ENCODE peak calls at places on chromosomes 5 and 9, in six cellular contexts. One of them, this sample, is unnamed.

GRCh38 chr5:144742376-144742775 is 571.7 kb downstream of the KCTD16 start:
- DNase-seq in fibroblast of mammary gland: no peak
- DNase-seq in SK-N-SH: no peak
- DNase-seq in cardiac fibroblast: no peak
- DNase-seq in CD8-positive, alpha-beta T cell: no peak
- DNase-seq in AG09309: no peak
- DNase-seq in this sample: no peak

GRCh38 chr9:136833381-136834142 is 8.7 kb upstream of the AJM1 start:
- DNase-seq in fibroblast of mammary gland: no peak
- DNase-seq in SK-N-SH: no peak
- DNase-seq in cardiac fibroblast: no peak
- DNase-seq in CD8-positive, alpha-beta T cell: no peak
- DNase-seq in AG09309: no peak
- DNase-seq in this sample: no peak

GRCh38 chr9:86488794-86489193 is 134.6 kb upstream of the TUT7 start:
- DNase-seq in fibroblast of mammary gland: no peak
- DNase-seq in SK-N-SH: no peak
- DNase-seq in cardiac fibroblast: no peak
- DNase-seq in CD8-positive, alpha-beta T cell: no peak
- DNase-seq in AG09309: no peak
- DNase-seq in this sample: no peak

GRCh38 chr5:141637266-141637692 is 482 bp downstream of the RELL2 start:
- DNase-seq in fibroblast of mammary gland: no peak
- DNase-seq in SK-N-SH: peak; percentile 86
- DNase-seq in cardiac fibroblast: no peak
- DNase-seq in CD8-positive, alpha-beta T cell: peak; percentile 49
- DNase-seq in AG09309: no peak
- DNase-seq in this sample: no peak

GRCh38 chr5:57172466-57172961 is 1.3 kb upstream of the GPBP1 start:
- DNase-seq in fibroblast of mammary gland: no peak
- DNase-seq in SK-N-SH: peak; percentile 43
- DNase-seq in cardiac fibroblast: peak; percentile 41
- DNase-seq in CD8-positive, alpha-beta T cell: peak; percentile 21
- DNase-seq in AG09309: no peak
- DNase-seq in this sample: no peak

GRCh38 chr9:124212381-124213050 is 45.2 kb upstream of the NEK6 start:
- DNase-seq in fibroblast of mammary gland: peak; percentile 81
- DNase-seq in SK-N-SH: no peak
- DNase-seq in cardiac fibroblast: peak; percentile 73
- DNase-seq in CD8-positive, alpha-beta T cell: no peak
- DNase-seq in AG09309: no peak
- DNase-seq in this sample: no peak

GRCh38 chr9:135283621-135284020 is 196.0 kb upstream of the PPP1R26 start:
- DNase-seq in fibroblast of mammary gland: no peak
- DNase-seq in SK-N-SH: no peak
- DNase-seq in cardiac fibroblast: no peak
- DNase-seq in CD8-positive, alpha-beta T cell: no peak
- DNase-seq in AG09309: no peak
- DNase-seq in this sample: no peak

GRCh38 chr5:58360794-58361193 is 99.1 kb downstream of the PLK2 start:
- DNase-seq in fibroblast of mammary gland: no peak
- DNase-seq in SK-N-SH: no peak
- DNase-seq in cardiac fibroblast: no peak
- DNase-seq in CD8-positive, alpha-beta T cell: no peak
- DNase-seq in AG09309: no peak
- DNase-seq in this sample: no peak

GRCh38 chr5:14870347-14871083 is 1.1 kb downstream of the ANKH start:
- DNase-seq in fibroblast of mammary gland: no peak
- DNase-seq in SK-N-SH: peak; percentile 49
- DNase-seq in cardiac fibroblast: no peak
- DNase-seq in CD8-positive, alpha-beta T cell: peak; percentile 22
- DNase-seq in AG09309: no peak
- DNase-seq in this sample: no peak

GRCh38 chr5:149799965-149800516 is 69.9 kb downstream of the PPARGC1B start:
- DNase-seq in fibroblast of mammary gland: no peak
- DNase-seq in SK-N-SH: no peak
- DNase-seq in cardiac fibroblast: no peak
- DNase-seq in CD8-positive, alpha-beta T cell: no peak
- DNase-seq in AG09309: no peak
- DNase-seq in this sample: no peak

GRCh38 chr5:124746252-124746915 is at the start of gene ZNF608:
- DNase-seq in fibroblast of mammary gland: peak; percentile 78
- DNase-seq in SK-N-SH: no peak
- DNase-seq in cardiac fibroblast: peak; percentile 83
- DNase-seq in CD8-positive, alpha-beta T cell: no peak
- DNase-seq in AG09309: no peak
- DNase-seq in this sample: no peak

GRCh38 chr9:86304236-86304730 is 21.9 kb upstream of the ISCA1 start:
- DNase-seq in fibroblast of mammary gland: no peak
- DNase-seq in SK-N-SH: no peak
- DNase-seq in cardiac fibroblast: no peak
- DNase-seq in CD8-positive, alpha-beta T cell: no peak
- DNase-seq in AG09309: no peak
- DNase-seq in this sample: no peak

GRCh38 chr5:168329302-168329701 is 37.9 kb downstream of the WWC1 start:
- DNase-seq in fibroblast of mammary gland: no peak
- DNase-seq in SK-N-SH: no peak
- DNase-seq in cardiac fibroblast: no peak
- DNase-seq in CD8-positive, alpha-beta T cell: no peak
- DNase-seq in AG09309: no peak
- DNase-seq in this sample: no peak

GRCh38 chr9:106596984-106597383 is 266.0 kb upstream of the ZNF462 start:
- DNase-seq in fibroblast of mammary gland: no peak
- DNase-seq in SK-N-SH: no peak
- DNase-seq in cardiac fibroblast: no peak
- DNase-seq in CD8-positive, alpha-beta T cell: no peak
- DNase-seq in AG09309: no peak
- DNase-seq in this sample: no peak

GRCh38 chr5:61330879-61331406 is 1.1 kb upstream of the ZSWIM6 start:
- DNase-seq in fibroblast of mammary gland: peak; percentile 70
- DNase-seq in SK-N-SH: peak; percentile 86
- DNase-seq in cardiac fibroblast: peak; percentile 77
- DNase-seq in CD8-positive, alpha-beta T cell: peak; percentile 75
- DNase-seq in AG09309: no peak
- DNase-seq in this sample: no peak

GRCh38 chr9:134492281-134492691 is 149.3 kb upstream of the COL5A1 start:
- DNase-seq in fibroblast of mammary gland: peak; percentile 96
- DNase-seq in SK-N-SH: peak; percentile 90
- DNase-seq in cardiac fibroblast: peak; percentile 72
- DNase-seq in CD8-positive, alpha-beta T cell: no peak
- DNase-seq in AG09309: peak; percentile 94
- DNase-seq in this sample: peak; percentile 95

GRCh38 chr5:54900906-54901725 is 84.3 kb downstream of the ESM1 start:
- DNase-seq in fibroblast of mammary gland: peak; percentile 97
- DNase-seq in SK-N-SH: no peak
- DNase-seq in cardiac fibroblast: peak; percentile 97
- DNase-seq in CD8-positive, alpha-beta T cell: no peak
- DNase-seq in AG09309: peak; percentile 80
- DNase-seq in this sample: no peak

GRCh38 chr5:112772095-112772494 is 34.4 kb downstream of the APC start:
- DNase-seq in fibroblast of mammary gland: peak; percentile 45
- DNase-seq in SK-N-SH: no peak
- DNase-seq in cardiac fibroblast: peak; percentile 46
- DNase-seq in CD8-positive, alpha-beta T cell: no peak
- DNase-seq in AG09309: no peak
- DNase-seq in this sample: no peak

GRCh38 chr9:72557549-72557948 is 36.1 kb downstream of the TMC1 start:
- DNase-seq in fibroblast of mammary gland: peak; percentile 98
- DNase-seq in SK-N-SH: no peak
- DNase-seq in cardiac fibroblast: peak; percentile 94
- DNase-seq in CD8-positive, alpha-beta T cell: peak; percentile 6
- DNase-seq in AG09309: peak; percentile 68
- DNase-seq in this sample: peak; percentile 65

GRCh38 chr9:106920091-106920490 is 57.1 kb downstream of the ZNF462 start:
- DNase-seq in fibroblast of mammary gland: no peak
- DNase-seq in SK-N-SH: no peak
- DNase-seq in cardiac fibroblast: no peak
- DNase-seq in CD8-positive, alpha-beta T cell: no peak
- DNase-seq in AG09309: no peak
- DNase-seq in this sample: no peak

GRCh38 chr5:136311999-136312398 is 53.3 kb downstream of the TRPC7 start:
- DNase-seq in fibroblast of mammary gland: no peak
- DNase-seq in SK-N-SH: no peak
- DNase-seq in cardiac fibroblast: no peak
- DNase-seq in CD8-positive, alpha-beta T cell: no peak
- DNase-seq in AG09309: no peak
- DNase-seq in this sample: no peak
- TF ChIP-seq CTCF in fibroblast of mammary gland: no peak
- TF ChIP-seq CTCF in SK-N-SH: no peak
- TF ChIP-seq CTCF in cardiac fibroblast: no peak
- TF ChIP-seq CTCF in CD8-positive, alpha-beta T cell: no peak
- TF ChIP-seq CTCF in AG09309: no peak
- TF ChIP-seq CTCF in this sample: no peak

GRCh38 chr5:1772634-1773033 is 27.0 kb downstream of the MRPL36 start:
- DNase-seq in fibroblast of mammary gland: peak; percentile 60
- DNase-seq in SK-N-SH: peak; percentile 60
- DNase-seq in cardiac fibroblast: peak; percentile 68
- DNase-seq in CD8-positive, alpha-beta T cell: peak; percentile 26
- DNase-seq in AG09309: no peak
- DNase-seq in this sample: no peak
- TF ChIP-seq CTCF in fibroblast of mammary gland: peak; percentile 55
- TF ChIP-seq CTCF in SK-N-SH: peak; percentile 47
- TF ChIP-seq CTCF in cardiac fibroblast: peak; percentile 66
- TF ChIP-seq CTCF in CD8-positive, alpha-beta T cell: no peak
- TF ChIP-seq CTCF in AG09309: peak; percentile 72
- TF ChIP-seq CTCF in this sample: peak; percentile 29

GRCh38 chr9:75333624-75334023 is 245.3 kb downstream of the OSTF1 start:
- DNase-seq in fibroblast of mammary gland: no peak
- DNase-seq in SK-N-SH: no peak
- DNase-seq in cardiac fibroblast: no peak
- DNase-seq in CD8-positive, alpha-beta T cell: no peak
- DNase-seq in AG09309: no peak
- DNase-seq in this sample: no peak
- TF ChIP-seq CTCF in fibroblast of mammary gland: no peak
- TF ChIP-seq CTCF in SK-N-SH: no peak
- TF ChIP-seq CTCF in cardiac fibroblast: no peak
- TF ChIP-seq CTCF in CD8-positive, alpha-beta T cell: no peak
- TF ChIP-seq CTCF in AG09309: no peak
- TF ChIP-seq CTCF in this sample: no peak

GRCh38 chr9:6910497-6910896 is 152.7 kb downstream of the KDM4C start:
- DNase-seq in fibroblast of mammary gland: no peak
- DNase-seq in SK-N-SH: no peak
- DNase-seq in cardiac fibroblast: no peak
- DNase-seq in CD8-positive, alpha-beta T cell: no peak
- DNase-seq in AG09309: no peak
- DNase-seq in this sample: no peak

GRCh38 chr9:6909186-6909585 is 151.4 kb downstream of the KDM4C start:
- DNase-seq in fibroblast of mammary gland: no peak
- DNase-seq in SK-N-SH: no peak
- DNase-seq in cardiac fibroblast: no peak
- DNase-seq in CD8-positive, alpha-beta T cell: no peak
- DNase-seq in AG09309: no peak
- DNase-seq in this sample: no peak

GRCh38 chr9:6911901-6912650 is 154.3 kb downstream of the KDM4C start:
- DNase-seq in fibroblast of mammary gland: no peak
- DNase-seq in SK-N-SH: no peak
- DNase-seq in cardiac fibroblast: no peak
- DNase-seq in CD8-positive, alpha-beta T cell: no peak
- DNase-seq in AG09309: no peak
- DNase-seq in this sample: no peak

GRCh38 chr9:6907772-6908381 is 150.1 kb downstream of the KDM4C start:
- DNase-seq in fibroblast of mammary gland: peak; percentile 58
- DNase-seq in SK-N-SH: no peak
- DNase-seq in cardiac fibroblast: peak; percentile 69
- DNase-seq in CD8-positive, alpha-beta T cell: no peak
- DNase-seq in AG09309: peak; percentile 4
- DNase-seq in this sample: no peak

DNA sequence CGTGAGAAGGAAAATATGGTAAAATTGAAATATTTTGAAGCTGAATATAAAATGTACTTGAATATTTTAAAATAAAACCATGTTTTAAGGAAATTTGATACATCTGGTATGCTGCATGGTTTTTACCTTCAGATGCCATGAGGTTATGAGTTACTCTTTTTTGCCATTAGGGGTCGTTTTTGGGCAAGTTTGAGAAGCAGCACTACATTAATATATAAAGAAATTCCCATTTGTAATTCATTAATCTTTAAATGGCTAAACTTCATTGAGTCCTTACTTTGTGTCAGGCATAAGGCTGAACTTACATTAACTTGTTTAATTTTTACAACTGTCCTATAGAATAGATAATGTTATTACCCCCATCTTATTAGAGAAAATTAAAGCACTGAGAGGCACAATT is 152.3 kb downstream of the KDM4C start:
- DNase-seq in fibroblast of mammary gland: peak; percentile 36
- DNase-seq in SK-N-SH: peak; percentile 22
- DNase-seq in cardiac fibroblast: peak; percentile 56
- DNase-seq in CD8-positive, alpha-beta T cell: no peak
- DNase-seq in AG09309: no peak
- DNase-seq in this sample: no peak
- TF ChIP-seq CTCF in fibroblast of mammary gland: peak; percentile 62
- TF ChIP-seq CTCF in SK-N-SH: peak; percentile 68
- TF ChIP-seq CTCF in cardiac fibroblast: peak; percentile 59
- TF ChIP-seq CTCF in CD8-positive, alpha-beta T cell: no peak
- TF ChIP-seq CTCF in AG09309: peak; percentile 52
- TF ChIP-seq CTCF in this sample: peak; percentile 57

GRCh38 chr9:115694014-115694413 is 459.6 kb upstream of the PAPPA start:
- DNase-seq in fibroblast of mammary gland: peak; percentile 98
- DNase-seq in SK-N-SH: no peak
- DNase-seq in cardiac fibroblast: peak; percentile 99
- DNase-seq in CD8-positive, alpha-beta T cell: no peak
- DNase-seq in AG09309: peak; percentile 98
- DNase-seq in this sample: peak; percentile 92
- TF ChIP-seq CTCF in fibroblast of mammary gland: peak; percentile 59
- TF ChIP-seq CTCF in SK-N-SH: peak; percentile 61
- TF ChIP-seq CTCF in cardiac fibroblast: peak; percentile 41
- TF ChIP-seq CTCF in CD8-positive, alpha-beta T cell: no peak
- TF ChIP-seq CTCF in AG09309: peak; percentile 56
- TF ChIP-seq CTCF in this sample: peak; percentile 42

GRCh38 chr5:85049020-85049419 is 664.3 kb upstream of the EDIL3 start:
- DNase-seq in fibroblast of mammary gland: peak; percentile 37
- DNase-seq in SK-N-SH: no peak
- DNase-seq in cardiac fibroblast: peak; percentile 66
- DNase-seq in CD8-positive, alpha-beta T cell: no peak
- DNase-seq in AG09309: no peak
- DNase-seq in this sample: no peak
- TF ChIP-seq CTCF in fibroblast of mammary gland: peak; percentile 24
- TF ChIP-seq CTCF in SK-N-SH: peak; percentile 57
- TF ChIP-seq CTCF in cardiac fibroblast: peak; percentile 43
- TF ChIP-seq CTCF in CD8-positive, alpha-beta T cell: no peak
- TF ChIP-seq CTCF in AG09309: peak; percentile 7
- TF ChIP-seq CTCF in this sample: no peak